ENCODE peak calls at places on chromosomes 5 and 9, in six cellular contexts. U, R, M, Y, O and Z are unnamed samples.

GRCh38 chr9:129319938-129320481 is 141.9 kb upstream of the IER5L start:
- DNase-seq in R (no peak), Y (peak), M (no peak), O (no peak), U (no peak), Z (no peak)

GRCh38 chr9:117204971-117205370 is 209.9 kb downstream of the ASTN2 start:
- DNase-seq in O (no peak), Y (no peak), U (no peak), M (no peak), R (no peak), Z (no peak)

GRCh38 chr9:93380410-93381060 is 71.0 kb upstream of the FAM120A start:
- DNase-seq in U (no peak), Y (no peak), O (no peak), R (no peak), M (no peak), Z (no peak)

GRCh38 chr5:137734962-137735530 is 843 bp downstream of the KLHL3 start:
- DNase-seq in R (no peak), U (no peak), Y (no peak), O (no peak), M (no peak), Z (peak)

GRCh38 chr9:83569326-83569725 is 31.1 kb upstream of the FRMD3 start:
- DNase-seq in Y (no peak), M (no peak), U (no peak), R (no peak), O (no peak), Z (no peak)

GRCh38 chr5:166649656-166650055 is 1641.8 kb upstream of the WWC1 start:
- DNase-seq in Y (no peak), U (no peak), O (no peak), M (no peak), R (no peak), Z (no peak)

GRCh38 chr5:150189728-150190502 is at the start of gene SLC6A7:
- DNase-seq in R (peak), U (no peak), Y (no peak), M (no peak), O (no peak), Z (no peak)

GRCh38 chr9:111559000-111559610 is 34.1 kb downstream of the ZNF483 start:
- DNase-seq in Y (no peak), U (no peak), O (no peak), M (no peak), R (peak), Z (no peak)

GRCh38 chr5:151750121-151750520 is 8.3 kb downstream of the ATOX1 start:
- DNase-seq in M (no peak), Y (no peak), U (no peak), O (no peak), R (no peak), Z (no peak)

GRCh38 chr9:38482918-38483592 is 58.8 kb upstream of the IGFBPL1 start:
- DNase-seq in R (no peak), M (no peak), U (no peak), Y (no peak), O (no peak), Z (no peak)

GRCh38 chr5:8363133-8363532 is 494.2 kb downstream of the MTRR start:
- DNase-seq in M (no peak), Y (no peak), R (no peak), U (no peak), O (no peak), Z (no peak)

GRCh38 chr9:37955781-37956422 is 52.0 kb upstream of the SLC25A51 start:
- DNase-seq in M (no peak), R (no peak), Y (no peak), U (no peak), O (no peak), Z (no peak)

GRCh38 chr5:149235841-149236240 is 35.8 kb upstream of the AFAP1L1 start:
- DNase-seq in U (no peak), O (no peak), M (no peak), Y (no peak), R (no peak), Z (no peak)

GRCh38 chr9:133880136-133880535 is 112.0 kb downstream of the VAV2 start:
- DNase-seq in Y (no peak), U (no peak), R (no peak), M (no peak), O (no peak), Z (no peak)

GRCh38 chr9:129875687-129876395 is 40.6 kb downstream of the USP20 start:
- DNase-seq in U (no peak), Y (no peak), R (no peak), O (no peak), M (no peak), Z (no peak)

GRCh38 chr9:71929223-71929622 is 17.8 kb downstream of the C9orf85 start:
- DNase-seq in U (no peak), O (no peak), R (no peak), M (no peak), Y (no peak), Z (no peak)

GRCh38 chr5:29218829-29219228 is 1974.7 kb upstream of the CDH6 start:
- DNase-seq in Y (no peak), M (no peak), O (no peak), R (no peak), U (no peak), Z (no peak)

GRCh38 chr5:154243736-154244135 is 53.2 kb downstream of the GALNT10 start:
- DNase-seq in O (no peak), Y (no peak), R (no peak), U (no peak), M (no peak), Z (no peak)

GRCh38 chr9:6055213-6055612 is 39.8 kb upstream of the RANBP6 start:
- DNase-seq in O (peak), U (peak), R (no peak), Y (peak), M (peak), Z (peak)

GRCh38 chr5:80408475-80408875 is 611 bp downstream of the ZFYVE16 start:
- DNase-seq in U (no peak), R (no peak), Y (peak), M (peak), O (no peak), Z (no peak)

GRCh38 chr9:7739595-7739994 is 60.0 kb downstream of the DMAC1 start:
- DNase-seq in M (no peak), O (no peak), Y (no peak), U (no peak), R (no peak), Z (no peak)

GRCh38 chr5:151667083-151667482 is 19.6 kb downstream of the SPARC start:
- DNase-seq in M (no peak), Y (no peak), R (no peak), O (no peak), U (no peak), Z (no peak)

GRCh38 chr5:176994460-176995121 is 12.0 kb downstream of the UIMC1 start:
- DNase-seq in R (no peak), Y (peak), M (peak), O (peak), U (no peak), Z (no peak)

GRCh38 chr5:132059696-132060500 is 557 bp upstream of the IL3 start:
- DNase-seq in M (no peak), U (no peak), Y (no peak), R (no peak), O (no peak), Z (no peak)

GRCh38 chr5:10479226-10479721 is 37.6 kb downstream of the ROPN1L start:
- DNase-seq in U (no peak), R (no peak), O (no peak), Y (no peak), M (no peak), Z (no peak)

DNA sequence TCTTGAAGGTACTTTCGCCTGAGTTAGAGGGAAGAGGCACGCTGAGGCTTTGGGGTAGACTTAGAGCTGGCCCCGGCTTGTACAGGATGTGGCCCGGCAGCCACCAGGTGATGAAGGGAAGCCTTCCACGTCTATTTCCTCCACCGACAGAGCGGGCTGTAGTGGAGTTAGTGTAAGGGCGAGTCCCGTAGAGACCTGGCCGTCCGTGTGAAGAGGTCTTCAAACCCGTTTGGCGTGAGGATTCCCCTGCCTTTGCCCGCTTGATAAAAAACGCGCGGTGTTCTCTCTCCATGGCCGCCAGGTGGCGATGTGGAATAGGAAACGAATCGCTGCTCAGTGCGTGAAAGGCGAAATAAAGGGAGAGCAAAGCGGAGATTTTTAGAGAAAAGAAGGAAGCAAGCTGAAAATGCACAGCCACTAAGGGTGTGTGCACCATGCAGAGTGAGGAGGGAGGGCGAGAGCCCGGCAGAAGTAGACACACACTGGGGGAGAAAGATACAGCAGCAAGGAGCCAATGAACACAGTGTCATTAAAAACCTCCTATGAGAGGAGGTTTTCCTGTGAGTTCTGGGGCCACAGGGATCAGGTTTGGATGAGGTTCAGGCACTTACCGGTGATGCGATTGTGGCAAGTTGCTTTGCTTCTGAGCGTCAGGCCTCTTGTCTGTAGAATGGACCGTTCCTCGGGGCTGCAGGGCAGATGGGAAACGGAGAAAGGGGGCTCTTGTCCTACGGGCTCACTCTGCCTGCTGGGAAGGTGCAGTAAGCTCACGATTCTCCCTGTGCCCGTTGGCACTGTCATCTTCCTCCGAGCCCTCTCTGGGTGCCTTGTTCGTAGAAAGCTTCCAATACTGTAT is 34.2 kb downstream of the STC2 start:
- DNase-seq in R (peak), O (peak), M (peak), U (peak), Y (peak), Z (no peak)
- TF ChIP-seq ZNF274 in R (no peak), O (no peak), M (peak), U (no peak), Y (no peak), Z (no peak)

GRCh38 chr9:108662935-108663334 is 192.9 kb downstream of the ACTL7B start:
- DNase-seq in R (no peak), Y (no peak), O (no peak), U (no peak), M (no peak), Z (peak)

GRCh38 chr9:108664309-108665255 is 191.2 kb downstream of the ACTL7B start:
- DNase-seq in O (no peak), Y (no peak), M (no peak), U (no peak), R (no peak), Z (no peak)

GRCh38 chr9:108668191-108668940 is 187.4 kb downstream of the ACTL7B start:
- DNase-seq in M (no peak), O (no peak), U (no peak), Y (no peak), R (no peak), Z (no peak)

GRCh38 chr9:108663381-108663876 is 192.4 kb downstream of the ACTL7B start:
- DNase-seq in O (no peak), Y (no peak), M (no peak), R (no peak), U (no peak), Z (no peak)

GRCh38 chr9:108665856-108666784 is 189.7 kb downstream of the ACTL7B start:
- DNase-seq in R (no peak), Y (no peak), U (no peak), M (peak), O (no peak), Z (no peak)
- TF ChIP-seq ZNF274 in R (no peak), Y (no peak), U (no peak), M (no peak), O (no peak), Z (no peak)

DNA sequence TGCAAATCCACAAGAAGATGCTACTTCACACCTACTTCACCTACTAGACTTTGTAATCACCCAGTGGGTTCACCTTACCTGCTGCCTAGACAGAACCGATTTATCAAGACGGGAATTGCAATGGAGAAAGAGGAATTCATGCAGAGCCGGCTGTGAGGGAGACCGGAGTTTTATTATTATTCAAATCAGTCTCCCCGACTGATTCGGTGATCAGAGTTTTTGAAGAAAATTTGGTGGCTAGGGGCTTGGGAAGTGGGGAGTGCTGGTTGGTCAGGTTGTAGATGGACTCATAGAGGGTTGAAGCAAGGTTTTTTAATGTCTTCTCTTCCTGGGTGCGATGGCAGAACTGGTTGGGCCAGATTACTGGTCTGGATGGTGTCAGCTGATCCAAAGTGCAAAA is 23.4 kb downstream of the SFXN1 start:
- DNase-seq in R (no peak), U (no peak), Y (no peak), M (no peak), O (no peak), Z (no peak)
- TF ChIP-seq ZNF274 in R (no peak), U (no peak), Y (no peak), M (no peak), O (no peak), Z (no peak)

GRCh38 chr9:131657890-131658752 is 81.8 kb downstream of the RAPGEF1 start:
- DNase-seq in R (no peak), Y (no peak), M (peak), U (peak), O (no peak), Z (no peak)

GRCh38 chr9:131660466-131661405 is 79.1 kb downstream of the RAPGEF1 start:
- DNase-seq in U (no peak), R (peak), O (no peak), Y (no peak), M (no peak), Z (peak)

GRCh38 chr9:131657031-131657377 is 82.9 kb downstream of the RAPGEF1 start:
- DNase-seq in M (no peak), R (no peak), Y (no peak), O (no peak), U (no peak), Z (no peak)

GRCh38 chr9:131657456-131657855 is 82.4 kb downstream of the RAPGEF1 start:
- DNase-seq in U (no peak), M (no peak), O (no peak), Y (no peak), R (no peak), Z (no peak)

GRCh38 chr9:131658753-131659129 is 81.1 kb downstream of the RAPGEF1 start:
- DNase-seq in Y (no peak), O (no peak), M (no peak), R (no peak), U (no peak), Z (no peak)
- TF ChIP-seq ZNF274 in Y (no peak), O (no peak), M (no peak), R (no peak), U (no peak), Z (no peak)

GRCh38 chr5:126044111-126044668 is 379.0 kb upstream of the GRAMD2B start:
- DNase-seq in U (no peak), O (no peak), Y (no peak), M (no peak), R (no peak), Z (no peak)
- TF ChIP-seq ZNF274 in U (no peak), O (no peak), Y (no peak), M (no peak), R (no peak), Z (no peak)

GRCh38 chr9:136546697-136547481 is 1.0 kb upstream of the NOTCH1 start:
- DNase-seq in M (no peak), O (no peak), R (peak), U (no peak), Y (no peak), Z (no peak)
- TF ChIP-seq ZNF274 in M (no peak), O (no peak), R (no peak), U (no peak), Y (no peak), Z (no peak)